ENCODE peak calls at places on chromosomes 11 and 22, in ten cellular contexts. One of them, this sample, is unnamed.

GRCh38 chr11:103923473-103923931 is 112.9 kb upstream of the DDI1 start:
- DNase-seq in CD8-positive, alpha-beta memory T cell: no peak
- DNase-seq in astrocyte of the cerebellum: no peak
- DNase-seq in mesothelial cell of epicardium: no peak
- DNase-seq in RCC 7860: no peak
- DNase-seq in fibroblast of pulmonary artery: no peak
- DNase-seq in COLO829: no peak
- DNase-seq in mesendoderm: peak
- DNase-seq in NCI-H446: no peak
- DNase-seq in colonic mucosa: no peak
- DNase-seq in this sample: no peak

GRCh38 chr22:37498289-37498909 is 12.2 kb upstream of the MFNG start:
- DNase-seq in astrocyte of the cerebellum: no peak
- DNase-seq in colonic mucosa: peak
- DNase-seq in fibroblast of pulmonary artery: no peak
- DNase-seq in NCI-H446: no peak
- DNase-seq in COLO829: no peak
- DNase-seq in RCC 7860: peak
- DNase-seq in CD8-positive, alpha-beta memory T cell: peak
- DNase-seq in mesendoderm: peak
- DNase-seq in mesothelial cell of epicardium: no peak
- DNase-seq in this sample: no peak

GRCh38 chr22:49321477-49322055 is 506.1 kb downstream of the BRD1 start:
- DNase-seq in fibroblast of pulmonary artery: no peak
- DNase-seq in RCC 7860: no peak
- DNase-seq in NCI-H446: no peak
- DNase-seq in CD8-positive, alpha-beta memory T cell: no peak
- DNase-seq in mesendoderm: no peak
- DNase-seq in colonic mucosa: no peak
- DNase-seq in COLO829: no peak
- DNase-seq in mesothelial cell of epicardium: peak
- DNase-seq in astrocyte of the cerebellum: no peak
- DNase-seq in this sample: no peak

GRCh38 chr22:47899894-47900293 is 1137.4 kb downstream of the TBC1D22A start:
- DNase-seq in mesendoderm: no peak
- DNase-seq in CD8-positive, alpha-beta memory T cell: no peak
- DNase-seq in astrocyte of the cerebellum: no peak
- DNase-seq in mesothelial cell of epicardium: no peak
- DNase-seq in COLO829: no peak
- DNase-seq in RCC 7860: no peak
- DNase-seq in fibroblast of pulmonary artery: no peak
- DNase-seq in colonic mucosa: no peak
- DNase-seq in NCI-H446: no peak
- DNase-seq in this sample: no peak

GRCh38 chr11:12802418-12803085 is 128.3 kb downstream of the TEAD1 start:
- DNase-seq in astrocyte of the cerebellum: peak
- DNase-seq in NCI-H446: no peak
- DNase-seq in CD8-positive, alpha-beta memory T cell: no peak
- DNase-seq in mesendoderm: peak
- DNase-seq in mesothelial cell of epicardium: peak
- DNase-seq in fibroblast of pulmonary artery: peak
- DNase-seq in RCC 7860: peak
- DNase-seq in COLO829: peak
- DNase-seq in colonic mucosa: peak
- DNase-seq in this sample: peak

GRCh38 chr22:48397531-48398180 is 1430.0 kb downstream of the BRD1 start:
- DNase-seq in colonic mucosa: no peak
- DNase-seq in RCC 7860: no peak
- DNase-seq in astrocyte of the cerebellum: no peak
- DNase-seq in fibroblast of pulmonary artery: no peak
- DNase-seq in NCI-H446: no peak
- DNase-seq in COLO829: no peak
- DNase-seq in CD8-positive, alpha-beta memory T cell: no peak
- DNase-seq in mesendoderm: no peak
- DNase-seq in mesothelial cell of epicardium: no peak
- DNase-seq in this sample: no peak

GRCh38 chr11:116930177-116930576 is 92.8 kb upstream of the APOA1 start:
- DNase-seq in mesothelial cell of epicardium: no peak
- DNase-seq in NCI-H446: no peak
- DNase-seq in fibroblast of pulmonary artery: peak
- DNase-seq in colonic mucosa: peak
- DNase-seq in CD8-positive, alpha-beta memory T cell: peak
- DNase-seq in astrocyte of the cerebellum: peak
- DNase-seq in COLO829: no peak
- DNase-seq in RCC 7860: no peak
- DNase-seq in mesendoderm: peak
- DNase-seq in this sample: peak

GRCh38 chr11:68841718-68842426 is at the start of gene CPT1A:
- DNase-seq in mesendoderm: no peak
- DNase-seq in fibroblast of pulmonary artery: peak
- DNase-seq in colonic mucosa: peak
- DNase-seq in astrocyte of the cerebellum: no peak
- DNase-seq in CD8-positive, alpha-beta memory T cell: peak
- DNase-seq in NCI-H446: peak
- DNase-seq in COLO829: peak
- DNase-seq in RCC 7860: peak
- DNase-seq in mesothelial cell of epicardium: peak
- DNase-seq in this sample: peak

GRCh38 chr11:116972692-116973091 is 125.5 kb downstream of the SIK3 start:
- DNase-seq in RCC 7860: no peak
- DNase-seq in astrocyte of the cerebellum: no peak
- DNase-seq in NCI-H446: no peak
- DNase-seq in mesendoderm: peak
- DNase-seq in CD8-positive, alpha-beta memory T cell: no peak
- DNase-seq in COLO829: no peak
- DNase-seq in mesothelial cell of epicardium: no peak
- DNase-seq in fibroblast of pulmonary artery: no peak
- DNase-seq in colonic mucosa: no peak
- DNase-seq in this sample: peak

GRCh38 chr11:1473786-1474185 is 12.8 kb downstream of the MOB2 start:
- DNase-seq in NCI-H446: no peak
- DNase-seq in fibroblast of pulmonary artery: no peak
- DNase-seq in mesendoderm: no peak
- DNase-seq in colonic mucosa: no peak
- DNase-seq in COLO829: no peak
- DNase-seq in mesothelial cell of epicardium: no peak
- DNase-seq in astrocyte of the cerebellum: no peak
- DNase-seq in CD8-positive, alpha-beta memory T cell: no peak
- DNase-seq in RCC 7860: no peak
- DNase-seq in this sample: no peak

GRCh38 chr11:115266066-115266465 is 238.1 kb downstream of the CADM1 start:
- DNase-seq in astrocyte of the cerebellum: no peak
- DNase-seq in RCC 7860: no peak
- DNase-seq in mesothelial cell of epicardium: no peak
- DNase-seq in colonic mucosa: no peak
- DNase-seq in fibroblast of pulmonary artery: no peak
- DNase-seq in NCI-H446: no peak
- DNase-seq in mesendoderm: no peak
- DNase-seq in COLO829: peak
- DNase-seq in CD8-positive, alpha-beta memory T cell: no peak
- DNase-seq in this sample: no peak

GRCh38 chr11:129375731-129376657 is at the start of gene BARX2:
- DNase-seq in astrocyte of the cerebellum: peak
- DNase-seq in CD8-positive, alpha-beta memory T cell: no peak
- DNase-seq in NCI-H446: no peak
- DNase-seq in mesothelial cell of epicardium: peak
- DNase-seq in RCC 7860: no peak
- DNase-seq in mesendoderm: peak
- DNase-seq in colonic mucosa: peak
- DNase-seq in COLO829: no peak
- DNase-seq in fibroblast of pulmonary artery: peak
- DNase-seq in this sample: peak

This sample was measured in foreskin melanocyte.